ENCODE peak calls at places on chromosomes 3 and 15, in five cellular contexts. A, I, W, Z and B are unnamed samples.

GRCh38 chr3:197171481-197172067 is 126.8 kb downstream of the DLG1 start:
- DNase-seq in W (no peak), A (no peak), I (peak; percentile 72), Z (no peak), B (no peak)

GRCh38 chr15:65841121-65841930 is 28.0 kb upstream of the RAB11A start:
- DNase-seq in W (no peak), A (no peak), Z (no peak), I (no peak), B (no peak)

GRCh38 chr15:58467121-58467721 is 35.4 kb downstream of the LIPC start:
- DNase-seq in W (no peak), I (peak; percentile 27), A (no peak), Z (no peak), B (no peak)

GRCh38 chr3:125602752-125603649 is 7.7 kb upstream of the OSBPL11 start:
- DNase-seq in I (peak; percentile 83), Z (no peak), W (no peak), A (no peak), B (no peak)

GRCh38 chr3:153856932-153857331 is 264.3 kb upstream of the ARHGEF26 start:
- DNase-seq in Z (no peak), A (no peak), I (peak; percentile 13), W (no peak), B (no peak)

GRCh38 chr3:27718459-27718858 is 3.7 kb downstream of the EOMES start:
- DNase-seq in Z (no peak), W (no peak), I (no peak), A (no peak), B (no peak)

GRCh38 chr15:101637549-101638318 is 14.4 kb downstream of the TM2D3 start:
- DNase-seq in Z (no peak), I (peak; percentile 45), W (peak; percentile 25), A (peak; percentile 50), B (no peak)

GRCh38 chr3:52480768-52481715 is 14.1 kb upstream of the STAB1 start:
- DNase-seq in A (no peak), Z (no peak), I (no peak), W (no peak), B (no peak)

GRCh38 chr15:74555192-74555591 is 14.2 kb downstream of the ARID3B start:
- DNase-seq in A (no peak), I (no peak), W (no peak), Z (no peak), B (no peak)

GRCh38 chr15:72749700-72750099 is 33.9 kb downstream of the ADPGK start:
- DNase-seq in I (no peak), W (no peak), Z (no peak), A (no peak), B (no peak)

GRCh38 chr15:45499426-45499825 is 23.1 kb downstream of the SLC30A4 start:
- DNase-seq in A (no peak), I (peak; percentile 57), Z (no peak), W (no peak), B (no peak)

GRCh38 chr15:45126535-45127158 is 3.0 kb downstream of the DUOXA1 start:
- DNase-seq in Z (no peak), A (peak; percentile 63), I (no peak), W (peak; percentile 57), B (peak; percentile 39)

GRCh38 chr3:170679190-170679589 is 93.3 kb upstream of the SLC7A14 start:
- DNase-seq in I (no peak), W (no peak), A (no peak), Z (no peak), B (no peak)

GRCh38 chr3:123488641-123489347 is 39.9 kb upstream of the ADCY5 start:
- DNase-seq in A (no peak), I (no peak), W (no peak), Z (no peak), B (no peak)

GRCh38 chr3:127525373-127525772 is 65.2 kb downstream of the TPRA1 start:
- DNase-seq in I (peak; percentile 80), W (no peak), Z (peak; percentile 22), A (no peak), B (no peak)

GRCh38 chr3:12875857-12876451 is 34.6 kb upstream of the RPL32 start:
- DNase-seq in W (peak; percentile 56), I (no peak), A (peak; percentile 14), Z (no peak), B (peak; percentile 73)

GRCh38 chr15:43218908-43219706 is 1.7 kb downstream of the EPB42 start:
- DNase-seq in Z (no peak), A (no peak), W (no peak), I (no peak), B (no peak)

GRCh38 chr3:117611242-117611641 is 901.7 kb downstream of the TUSC7 start:
- DNase-seq in Z (no peak), I (no peak), A (no peak), W (no peak), B (no peak)

GRCh38 chr3:172096881-172097420 is 57.6 kb downstream of the FNDC3B start:
- DNase-seq in Z (no peak), W (no peak), A (peak; percentile 33), I (peak; percentile 87), B (peak; percentile 23)

GRCh38 chr3:61812517-61812916 is 251.1 kb downstream of the PTPRG start:
- DNase-seq in W (no peak), A (no peak), I (no peak), Z (no peak), B (no peak)

GRCh38 chr15:98745650-98746374 is 97.5 kb downstream of the IGF1R start:
- DNase-seq in A (peak; percentile 77), I (peak; percentile 70), Z (no peak), W (peak; percentile 34), B (no peak)

GRCh38 chr3:65729553-65729952 is 309.2 kb downstream of the MAGI1 start:
- DNase-seq in W (peak; percentile 22), A (peak; percentile 8), I (peak; percentile 83), Z (no peak), B (no peak)

GRCh38 chr3:108085821-108086350 is 4.9 kb downstream of the CD47 start:
- DNase-seq in I (peak; percentile 14), A (no peak), W (no peak), Z (no peak), B (no peak)
- H3K4me1 ChIP-seq in I (peaks cover 9% of the 10 kb centered on the region), A (no peaks in the 10 kb centered on the region), W (peaks cover 28% of the 10 kb centered on the region), Z (peaks cover 17% of the 10 kb centered on the region), B (no peaks in the 10 kb centered on the region)

DNA sequence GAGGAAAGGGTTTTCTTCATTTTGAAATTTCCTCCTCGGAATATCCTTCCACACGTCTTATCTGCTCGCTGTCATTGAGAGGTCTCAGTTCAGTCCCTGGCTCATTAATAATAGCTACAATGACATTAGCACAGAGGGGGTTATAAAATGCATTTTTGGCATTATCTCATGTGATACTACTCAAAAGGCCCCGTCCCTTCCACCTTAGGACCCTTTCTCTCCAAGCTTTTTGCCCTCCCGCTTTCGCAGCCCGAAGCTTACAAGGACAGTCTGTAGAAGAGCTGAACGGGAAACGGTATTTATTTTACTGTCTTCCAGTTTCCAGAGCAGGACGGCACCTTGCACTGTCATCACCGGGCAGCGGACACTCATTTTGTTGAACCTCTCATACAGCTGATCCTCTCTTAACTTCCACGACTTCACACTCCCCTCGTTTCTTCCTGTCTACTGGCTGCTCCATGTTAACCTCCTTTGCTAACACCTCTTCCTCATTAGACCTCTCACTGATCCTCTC is 5.6 kb upstream of the PLEKHO2 start:
- DNase-seq in I (no peak), A (no peak), W (peak; percentile 22), Z (no peak), B (no peak)
- H3K4me3 ChIP-seq in I (no peak overlapping the region), A (no peak overlapping the region), W (no peak overlapping the region), Z (peak overlapping the region; percentile 26), B (no peak overlapping the region)

DNA sequence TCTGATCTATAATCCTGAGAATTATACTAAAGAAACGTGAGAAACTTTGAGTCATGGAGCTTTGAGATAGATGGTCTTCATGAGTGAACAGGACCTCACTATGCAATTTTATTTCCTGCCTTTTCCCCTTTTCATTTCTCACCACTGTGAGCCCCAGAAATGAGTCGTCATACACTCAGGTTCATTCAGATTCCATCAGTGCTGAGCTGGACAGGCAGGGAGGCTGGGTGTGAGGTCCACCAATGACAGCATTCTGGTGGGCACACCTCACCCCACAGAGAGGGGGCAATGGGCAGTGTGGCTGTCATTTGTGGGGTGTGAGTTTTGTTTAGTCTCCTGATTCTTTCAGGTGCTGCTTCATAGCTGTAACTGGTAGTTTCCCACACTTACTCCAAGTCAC is 16.9 kb downstream of the TIGIT start:
- DNase-seq in A (no peak), Z (no peak), W (no peak), I (no peak), B (no peak)
- H3K4me1 ChIP-seq in A (no peaks in the 10 kb centered on the region), Z (no peaks in the 10 kb centered on the region), W (no peaks in the 10 kb centered on the region), I (no peaks in the 10 kb centered on the region), B (no peaks in the 10 kb centered on the region)

GRCh38 chr3:10738688-10739372 is 77.2 kb upstream of the SLC6A11 start:
- DNase-seq in A (peak; percentile 55), Z (peak; percentile 30), W (peak; percentile 77), I (peak; percentile 34), B (peak; percentile 67)
- H3K4me3 ChIP-seq in A (no peak overlapping the region), Z (peak overlapping the region; percentile 24), W (no peak overlapping the region), I (peak overlapping the region; percentile 48), B (no peak overlapping the region)

DNA sequence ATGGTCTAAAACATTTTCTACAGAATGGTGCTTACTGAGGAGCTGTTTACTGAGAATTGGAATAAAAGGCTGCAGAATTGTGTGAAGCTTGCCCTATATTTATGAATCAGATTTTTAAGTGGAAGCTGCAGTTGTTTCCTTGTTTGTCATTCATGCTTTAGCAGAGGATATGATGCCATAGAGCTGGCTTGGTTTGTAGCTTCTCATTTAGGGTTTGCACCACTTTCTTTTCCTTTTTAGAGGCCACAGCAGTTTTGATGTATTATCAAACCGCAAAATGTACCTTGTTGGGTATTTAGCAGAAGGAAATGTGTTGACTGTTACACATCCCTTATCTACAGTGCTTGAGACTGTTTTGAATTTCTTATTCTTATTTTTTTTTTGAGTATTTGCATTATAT is 66.2 kb downstream of the RASA2 start:
- DNase-seq in Z (no peak), W (no peak), A (peak; percentile 61), I (no peak), B (peak; percentile 7)
- H3K4me1 ChIP-seq in Z (no peaks in the 10 kb centered on the region), W (no peaks in the 10 kb centered on the region), A (no peaks in the 10 kb centered on the region), I (no peaks in the 10 kb centered on the region), B (no peaks in the 10 kb centered on the region)